ENCODE peak calls at places on chromosomes 6 and 20, in nine cellular contexts. B is kidney tubule cell; T is activated CD8-positive, alpha-beta memory T cell treated with anti-CD3 and anti-CD28 coated beads for 1 hour; M is GM20000; Q is HCEC 1CT; X is GM18507; P is cardiac fibroblast; E is fibroblast of mammary gland; D is NCI-H187 treated with DMSO at 0.1 percent for 48 hours. H is an unnamed sample.

GRCh38 chr6:121437861-121438651 is 2.6 kb downstream of the GJA1 start:
- DNase-seq in B (peak; percentile 48), T (no peak), M (no peak), Q (peak; percentile 25), X (no peak), P (peak; percentile 46), E (peak; percentile 60), D (no peak), H (peak; percentile 74)

GRCh38 chr6:21915707-21916399 is 322.3 kb downstream of the SOX4 start:
- DNase-seq in B (peak; percentile 79), T (no peak), M (no peak), Q (peak; percentile 25), X (no peak), P (peak; percentile 43), E (peak; percentile 35), D (no peak), H (no peak)

GRCh38 chr6:81838724-81839425 is 86.4 kb upstream of the TENT5A start:
- DNase-seq in B (no peak), T (no peak), M (no peak), Q (no peak), X (no peak), P (no peak), E (no peak), D (no peak), H (no peak)

GRCh38 chr6:43825187-43826115 is 55.4 kb downstream of the VEGFA start:
- DNase-seq in B (no peak), T (no peak), M (no peak), Q (no peak), X (no peak), P (no peak), E (no peak), D (no peak), H (no peak)

GRCh38 chr6:137903933-137904821 is 37.1 kb downstream of the TNFAIP3 start:
- DNase-seq in B (peak; percentile 87), T (no peak), M (peak; percentile 48), Q (peak; percentile 43), X (peak; percentile 44), P (no peak), E (peak; percentile 58), D (no peak), H (peak; percentile 36)

GRCh38 chr6:74356385-74356784 is 660.4 kb downstream of the CD109 start:
- DNase-seq in B (peak; percentile 9), T (no peak), M (no peak), Q (peak; percentile 17), X (no peak), P (no peak), E (peak; percentile 42), D (no peak), H (no peak)

GRCh38 chr20:25046736-25047666 is 10.9 kb downstream of the ACSS1 start:
- DNase-seq in B (no peak), T (no peak), M (no peak), Q (no peak), X (no peak), P (no peak), E (no peak), D (no peak), H (no peak)

GRCh38 chr6:142756215-142756630 is 188.8 kb downstream of the HIVEP2 start:
- DNase-seq in B (peak; percentile 97), T (no peak), M (no peak), Q (peak; percentile 35), X (no peak), P (peak; percentile 63), E (peak; percentile 41), D (no peak), H (peak; percentile 7)

GRCh38 chr6:116461563-116462507 is 660 bp downstream of the CALHM6 start:
- DNase-seq in B (peak; percentile 77), T (no peak), M (peak; percentile 78), Q (no peak), X (peak; percentile 68), P (peak; percentile 62), E (peak; percentile 52), D (no peak), H (peak; percentile 49)

GRCh38 chr6:162147805-162148204 is 579.8 kb downstream of the PRKN start:
- DNase-seq in B (no peak), T (no peak), M (no peak), Q (no peak), X (no peak), P (no peak), E (no peak), D (no peak), H (no peak)

GRCh38 chr6:7998103-7998725 is 66.0 kb downstream of the BLOC1S5 start:
- DNase-seq in B (no peak), T (no peak), M (no peak), Q (peak; percentile 77), X (no peak), P (peak; percentile 89), E (peak; percentile 86), D (no peak), H (no peak)

GRCh38 chr6:144036064-144036873 is 28.2 kb upstream of the PLAGL1 start:
- DNase-seq in B (peak; percentile 46), T (no peak), M (peak; percentile 45), Q (peak; percentile 11), X (no peak), P (peak; percentile 52), E (peak; percentile 57), D (no peak), H (peak; percentile 6)

GRCh38 chr6:126307859-126308258 is 32.1 kb upstream of the CENPW start:
- DNase-seq in B (peak; percentile 67), T (no peak), M (no peak), Q (peak; percentile 51), X (no peak), P (peak; percentile 58), E (peak; percentile 87), D (no peak), H (peak; percentile 32)